ENCODE peak calls at places on chromosome 15, in five cellular contexts. One of them, this sample, is unnamed.

GRCh38 chr15:28120359-28120640 is 21.2 kb upstream of the OCA2 start:
- DNase-seq in NB4: no peak
- DNase-seq in vagina: no peak
- DNase-seq in adrenal gland: no peak
- DNase-seq in neural progenitor cell: no peak
- DNase-seq in this sample: no peak

GRCh38 chr15:66622677-66623076 is 56.9 kb upstream of the LCTL start:
- DNase-seq in NB4: peak; percentile 23
- DNase-seq in vagina: no peak
- DNase-seq in adrenal gland: no peak
- DNase-seq in neural progenitor cell: peak; percentile 38
- DNase-seq in this sample: no peak

GRCh38 chr15:34124656-34125055 is 22.8 kb downstream of the PGBD4 start:
- DNase-seq in NB4: no peak
- DNase-seq in vagina: no peak
- DNase-seq in adrenal gland: no peak
- DNase-seq in neural progenitor cell: no peak
- DNase-seq in this sample: no peak

GRCh38 chr15:78264304-78265136 is at the start of gene DNAJA4:
- DNase-seq in NB4: no peak
- DNase-seq in vagina: no peak
- DNase-seq in adrenal gland: peak; percentile 57
- DNase-seq in neural progenitor cell: peak; percentile 17
- DNase-seq in this sample: peak; percentile 52

GRCh38 chr15:32683906-32684584 is 33.8 kb upstream of the GREM1 start:
- DNase-seq in NB4: peak; percentile 52
- DNase-seq in vagina: no peak
- DNase-seq in adrenal gland: no peak
- DNase-seq in neural progenitor cell: no peak
- DNase-seq in this sample: peak; percentile 91

GRCh38 chr15:68518785-68519430 is 59.9 kb upstream of the CORO2B start:
- DNase-seq in NB4: no peak
- DNase-seq in vagina: peak; percentile 81
- DNase-seq in adrenal gland: no peak
- DNase-seq in neural progenitor cell: no peak
- DNase-seq in this sample: no peak

GRCh38 chr15:34837246-34838016 is 42.1 kb upstream of the ACTC1 start:
- DNase-seq in NB4: no peak
- DNase-seq in vagina: no peak
- DNase-seq in adrenal gland: peak; percentile 66
- DNase-seq in neural progenitor cell: no peak
- DNase-seq in this sample: peak; percentile 52

GRCh38 chr15:92520914-92521623 is 127.4 kb downstream of the ST8SIA2 start:
- DNase-seq in NB4: no peak
- DNase-seq in vagina: no peak
- DNase-seq in adrenal gland: no peak
- DNase-seq in neural progenitor cell: no peak
- DNase-seq in this sample: no peak

GRCh38 chr15:77033729-77034619 is 36.9 kb downstream of the TSPAN3 start:
- DNase-seq in NB4: peak; percentile 24
- DNase-seq in vagina: no peak
- DNase-seq in adrenal gland: no peak
- DNase-seq in neural progenitor cell: no peak
- DNase-seq in this sample: peak; percentile 57

GRCh38 chr15:49282366-49282765 is 112.3 kb downstream of the GALK2 start:
- DNase-seq in NB4: no peak
- DNase-seq in vagina: no peak
- DNase-seq in adrenal gland: no peak
- DNase-seq in neural progenitor cell: no peak
- DNase-seq in this sample: peak; percentile 83

GRCh38 chr15:48855501-48856440 is 22.2 kb upstream of the EID1 start:
- DNase-seq in NB4: no peak
- DNase-seq in vagina: no peak
- DNase-seq in adrenal gland: no peak
- DNase-seq in neural progenitor cell: peak; percentile 22
- DNase-seq in this sample: peak; percentile 74

GRCh38 chr15:31897746-31898145 is 132.6 kb upstream of the CHRNA7 start:
- DNase-seq in NB4: no peak
- DNase-seq in vagina: no peak
- DNase-seq in adrenal gland: no peak
- DNase-seq in neural progenitor cell: no peak
- DNase-seq in this sample: no peak

GRCh38 chr15:43210807-43211206 is 10.0 kb downstream of the EPB42 start:
- DNase-seq in NB4: no peak
- DNase-seq in vagina: no peak
- DNase-seq in adrenal gland: no peak
- DNase-seq in neural progenitor cell: no peak
- DNase-seq in this sample: no peak

GRCh38 chr15:43210172-43210745 is 10.6 kb downstream of the EPB42 start:
- DNase-seq in NB4: no peak
- DNase-seq in vagina: no peak
- DNase-seq in adrenal gland: no peak
- DNase-seq in neural progenitor cell: no peak
- DNase-seq in this sample: no peak

GRCh38 chr15:43208052-43209002 is 12.5 kb downstream of the EPB42 start:
- DNase-seq in NB4: no peak
- DNase-seq in vagina: no peak
- DNase-seq in adrenal gland: no peak
- DNase-seq in neural progenitor cell: no peak
- DNase-seq in this sample: no peak

GRCh38 chr15:43211336-43211735 is 9.5 kb downstream of the EPB42 start:
- DNase-seq in NB4: no peak
- DNase-seq in vagina: no peak
- DNase-seq in adrenal gland: no peak
- DNase-seq in neural progenitor cell: no peak
- DNase-seq in this sample: no peak

DNA sequence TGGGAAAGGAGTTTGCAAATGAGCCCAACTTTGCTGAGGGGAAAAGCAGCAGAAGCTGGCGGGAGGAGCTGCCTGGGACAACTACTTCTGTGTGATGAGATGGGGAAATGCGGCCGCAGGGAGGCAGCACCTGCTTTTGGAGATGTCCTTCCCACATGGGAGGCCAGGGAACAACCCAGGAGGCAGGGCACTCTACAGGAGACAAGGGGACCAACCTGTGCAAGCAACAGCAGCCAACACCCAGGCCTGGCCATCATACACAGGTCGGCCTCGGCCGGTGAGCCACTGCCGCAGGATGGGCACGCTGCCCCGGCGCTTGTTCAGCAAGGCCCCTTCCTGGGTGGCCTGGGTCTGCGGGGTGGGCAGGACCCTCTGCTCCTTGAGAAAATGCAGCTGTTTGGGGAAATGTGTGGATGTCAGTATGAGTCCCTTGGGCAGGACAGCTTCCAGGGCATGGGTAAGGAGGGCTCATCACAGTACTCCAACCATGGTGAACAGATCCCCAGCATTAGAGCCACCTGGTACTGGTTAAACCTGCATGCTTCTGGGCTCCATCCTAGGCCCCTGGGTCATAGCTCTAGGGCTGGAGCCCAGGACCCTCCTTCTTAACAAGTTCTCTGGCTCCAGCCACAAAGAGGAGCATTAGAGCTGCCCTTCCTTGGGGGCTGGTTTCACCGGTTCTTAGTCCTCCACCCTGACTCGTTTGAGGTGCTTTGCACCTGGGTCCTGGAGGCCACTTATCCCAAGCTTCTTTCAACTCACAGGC is 11.6 kb downstream of the EPB42 start:
- DNase-seq in NB4: peak; percentile 54
- DNase-seq in vagina: no peak
- DNase-seq in adrenal gland: no peak
- DNase-seq in neural progenitor cell: peak; percentile 64
- DNase-seq in this sample: peak; percentile 36
- TF ChIP-seq CTCF in NB4: peak; percentile 15
- TF ChIP-seq CTCF in vagina: no peak
- TF ChIP-seq CTCF in adrenal gland: no peak
- TF ChIP-seq CTCF in neural progenitor cell: peak; percentile 48
- TF ChIP-seq CTCF in this sample: peak; percentile 46

GRCh38 chr15:26561994-26562730 is 210.7 kb downstream of the GABRB3 start:
- DNase-seq in NB4: no peak
- DNase-seq in vagina: no peak
- DNase-seq in adrenal gland: no peak
- DNase-seq in neural progenitor cell: no peak
- DNase-seq in this sample: no peak

GRCh38 chr15:26564354-26564753 is 208.5 kb downstream of the GABRB3 start:
- DNase-seq in NB4: no peak
- DNase-seq in vagina: no peak
- DNase-seq in adrenal gland: no peak
- DNase-seq in neural progenitor cell: no peak
- DNase-seq in this sample: no peak

GRCh38 chr15:26555898-26556297 is 217.0 kb downstream of the GABRB3 start:
- DNase-seq in NB4: no peak
- DNase-seq in vagina: no peak
- DNase-seq in adrenal gland: no peak
- DNase-seq in neural progenitor cell: no peak
- DNase-seq in this sample: no peak

GRCh38 chr15:26561130-26561529 is 211.7 kb downstream of the GABRB3 start:
- DNase-seq in NB4: no peak
- DNase-seq in vagina: no peak
- DNase-seq in adrenal gland: no peak
- DNase-seq in neural progenitor cell: no peak
- DNase-seq in this sample: no peak
- H3K4me3 ChIP-seq in NB4: no peak overlapping the region
- H3K4me3 ChIP-seq in vagina: no peak overlapping the region
- H3K4me3 ChIP-seq in adrenal gland: no peak overlapping the region
- H3K4me3 ChIP-seq in neural progenitor cell: no peak overlapping the region
- H3K4me3 ChIP-seq in this sample: no peak overlapping the region

DNA sequence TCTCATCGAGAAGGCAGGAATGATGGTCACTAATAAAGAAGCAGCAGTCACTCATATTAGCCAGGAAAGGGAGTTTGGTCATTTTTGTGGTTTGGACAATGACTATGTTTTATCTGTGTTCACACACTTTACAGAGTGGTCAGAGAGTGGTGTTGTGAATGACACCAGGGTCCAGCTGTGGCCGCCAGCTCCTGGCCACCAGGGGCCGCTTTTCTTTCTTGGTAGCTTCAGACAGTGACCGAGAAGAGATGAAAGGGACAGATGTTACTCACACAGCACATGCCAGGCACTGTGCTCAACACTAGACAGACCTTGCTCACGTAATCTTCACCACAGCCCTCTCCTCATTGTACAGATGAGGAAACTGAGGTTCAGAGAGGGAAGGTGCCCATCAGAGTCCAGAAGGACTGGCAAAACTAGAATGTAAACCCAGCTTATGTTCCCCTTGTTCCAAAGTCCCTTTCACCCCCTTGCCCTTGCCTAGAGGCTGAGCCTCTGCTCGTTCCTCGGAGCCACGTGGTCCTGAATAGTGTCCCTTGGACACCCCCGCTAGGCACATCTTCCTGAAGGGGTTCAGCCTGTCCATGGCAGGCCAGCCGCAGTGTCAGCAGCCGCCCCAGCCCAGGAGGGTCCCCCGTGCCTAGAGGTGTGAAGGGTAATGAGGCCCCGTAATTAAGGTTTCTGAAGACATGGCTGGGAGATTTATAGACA is 55.6 kb downstream of the CYP11A1 start:
- DNase-seq in NB4: peak; percentile 67
- DNase-seq in vagina: no peak
- DNase-seq in adrenal gland: no peak
- DNase-seq in neural progenitor cell: peak; percentile 73
- DNase-seq in this sample: peak; percentile 36
- TF ChIP-seq CTCF in NB4: peak; percentile 78
- TF ChIP-seq CTCF in vagina: no peak
- TF ChIP-seq CTCF in adrenal gland: peak; percentile 53
- TF ChIP-seq CTCF in neural progenitor cell: peak; percentile 79
- TF ChIP-seq CTCF in this sample: peak; percentile 74

GRCh38 chr15:85707519-85708338 is 87.0 kb downstream of the KLHL25 start:
- DNase-seq in NB4: no peak
- DNase-seq in vagina: no peak
- DNase-seq in adrenal gland: peak; percentile 55
- DNase-seq in neural progenitor cell: no peak
- DNase-seq in this sample: peak; percentile 79
- H3K4me3 ChIP-seq in NB4: no peak overlapping the region
- H3K4me3 ChIP-seq in vagina: peak overlapping the region; percentile 8
- H3K4me3 ChIP-seq in adrenal gland: no peak overlapping the region
- H3K4me3 ChIP-seq in neural progenitor cell: no peak overlapping the region
- H3K4me3 ChIP-seq in this sample: peak overlapping the region; percentile 1